ENCODE peak calls at places on chromosomes 3 and 15, in eight cellular contexts. V is NCI-H748 treated with DMSO at 0.1 percent for 48 hours; I is amniotic stem cell; N is adipocyte; M is nucleus accumbens; Z is posterior cingulate gyrus; Y is stimulated activated CD8-positive, alpha-beta memory T cell treated with anti-CD3 and anti-CD28 coated beads, Interleukin-4, amount 100 ng/mL, for 4 hours; W is AG04450. A is an unnamed sample.

GRCh38 chr3:9349321-9350117 is 13.3 kb upstream of the THUMPD3 start:
- DNase-seq in I (peak), N (peak), Z (no peak), V (no peak), Y (no peak), M (no peak), W (no peak), A (no peak)

GRCh38 chr3:71563827-71564226 is 19.7 kb downstream of the FOXP1 start:
- DNase-seq in M (no peak), N (no peak), I (no peak), Z (no peak), W (no peak), Y (no peak), V (no peak), A (no peak)

GRCh38 chr3:146598486-146598885 is 6.7 kb downstream of the PLSCR5 start:
- DNase-seq in M (no peak), Y (no peak), Z (no peak), I (no peak), N (no peak), W (no peak), V (no peak), A (no peak)

GRCh38 chr3:110400315-110400714 is 671.3 kb upstream of the NECTIN3 start:
- DNase-seq in Y (no peak), Z (no peak), W (no peak), I (no peak), M (no peak), N (no peak), V (no peak), A (no peak)

GRCh38 chr15:25527118-25527517 is 88.3 kb upstream of the UBE3A start:
- DNase-seq in I (no peak), M (no peak), Y (no peak), N (no peak), Z (no peak), W (no peak), V (no peak), A (no peak)

GRCh38 chr15:29522373-29523276 is 253.0 kb upstream of the NSMCE3 start:
- DNase-seq in I (no peak), Z (no peak), V (no peak), M (no peak), N (no peak), Y (no peak), W (no peak), A (no peak)

GRCh38 chr3:150278843-150279341 is 129.2 kb upstream of the TSC22D2 start:
- DNase-seq in W (no peak), M (no peak), N (no peak), Y (no peak), I (no peak), V (peak), Z (no peak), A (no peak)

GRCh38 chr3:24139463-24140412 is 194.7 kb downstream of the NR1D2 start:
- DNase-seq in M (no peak), W (no peak), V (no peak), N (peak), Y (no peak), I (no peak), Z (no peak), A (no peak)

GRCh38 chr3:178231645-178232044 is 304.6 kb upstream of the KCNMB2 start:
- DNase-seq in Y (no peak), M (no peak), I (no peak), Z (no peak), W (no peak), N (peak), V (no peak), A (no peak)

GRCh38 chr3:39234705-39235104 is 42.3 kb upstream of the XIRP1 start:
- DNase-seq in I (no peak), Y (peak), Z (no peak), M (no peak), V (no peak), W (no peak), N (no peak), A (no peak)

GRCh38 chr3:69406156-69406555 is 20.3 kb upstream of the FRMD4B start:
- DNase-seq in I (no peak), W (no peak), V (no peak), N (no peak), Y (no peak), M (no peak), Z (no peak), A (no peak)

GRCh38 chr15:100998630-100999029 is 79.5 kb downstream of the LRRK1 start:
- DNase-seq in W (no peak), Y (no peak), M (no peak), N (no peak), V (no peak), Z (no peak), I (no peak), A (no peak)

GRCh38 chr3:66393486-66394260 is 107.1 kb downstream of the LRIG1 start:
- DNase-seq in Z (no peak), I (no peak), M (no peak), N (peak), V (no peak), W (no peak), Y (peak), A (peak)

GRCh38 chr3:45870099-45870498 is 16.2 kb upstream of the CCR9 start:
- DNase-seq in Z (no peak), M (no peak), N (no peak), V (no peak), W (no peak), Y (peak), I (no peak), A (no peak)

GRCh38 chr3:53223025-53223424 is 32.8 kb downstream of the TKT start:
- DNase-seq in M (no peak), Y (no peak), W (no peak), V (no peak), I (no peak), N (no peak), Z (no peak), A (no peak)

GRCh38 chr15:23422946-23423708 is 23.9 kb downstream of the GOLGA6L2 start:
- DNase-seq in I (no peak), Y (no peak), V (no peak), M (no peak), W (no peak), Z (no peak), N (no peak), A (no peak)

GRCh38 chr3:179321585-179322322 is 1.1 kb upstream of the ZNF639 start:
- DNase-seq in I (no peak), M (no peak), V (peak), N (peak), Y (no peak), W (no peak), Z (no peak), A (no peak)

GRCh38 chr3:42195879-42196330 is 70.1 kb downstream of the CCK start:
- DNase-seq in Z (no peak), I (no peak), N (peak), Y (no peak), V (no peak), M (no peak), W (no peak), A (no peak)

GRCh38 chr3:49316696-49317457 is 23.0 kb downstream of the USP4 start:
- DNase-seq in M (no peak), N (no peak), Y (no peak), V (no peak), I (no peak), W (no peak), Z (no peak), A (no peak)

GRCh38 chr3:179760944-179761343 is 108.1 kb downstream of the USP13 start:
- DNase-seq in M (no peak), V (no peak), Y (no peak), I (no peak), N (no peak), W (peak), Z (no peak), A (peak)

GRCh38 chr15:92306662-92307061 is 87.0 kb upstream of the ST8SIA2 start:
- DNase-seq in M (no peak), W (no peak), N (peak), Y (no peak), I (no peak), Z (no peak), V (no peak), A (no peak)

GRCh38 chr3:134768845-134769244 is 26.2 kb upstream of the EPHB1 start:
- DNase-seq in M (no peak), N (no peak), W (no peak), I (no peak), Y (no peak), V (no peak), Z (no peak), A (no peak)

GRCh38 chr3:39343076-39343717 is 13.7 kb downstream of the CCR8 start:
- DNase-seq in V (no peak), W (no peak), M (no peak), I (no peak), N (no peak), Z (no peak), Y (no peak), A (no peak)

GRCh38 chr3:183775781-183776180 is 49.6 kb downstream of the MAP6D1 start:
- DNase-seq in V (no peak), I (no peak), M (peak), Z (no peak), Y (no peak), W (no peak), N (no peak), A (no peak)

GRCh38 chr3:27312044-27312668 is 57.0 kb downstream of the NEK10 start:
- DNase-seq in W (peak), M (no peak), Y (no peak), V (peak), Z (no peak), N (peak), I (peak), A (peak)

GRCh38 chr3:125165189-125165947 is 47.2 kb downstream of the SLC12A8 start:
- DNase-seq in M (no peak), N (peak), Z (no peak), Y (no peak), I (no peak), W (no peak), V (no peak), A (no peak)

GRCh38 chr15:61047783-61048182 is 181.3 kb downstream of the RORA start:
- DNase-seq in Y (no peak), M (no peak), Z (no peak), W (no peak), I (no peak), V (no peak), N (no peak), A (no peak)

GRCh38 chr15:51727141-51727897 is 10.1 kb downstream of the LYSMD2 start:
- DNase-seq in Y (no peak), V (no peak), N (peak), W (no peak), M (no peak), Z (no peak), I (no peak), A (no peak)

GRCh38 chr15:40309344-40309862 is 1.7 kb upstream of the PLCB2 start:
- DNase-seq in V (no peak), N (no peak), M (no peak), Z (no peak), W (no peak), Y (no peak), I (no peak), A (no peak)

GRCh38 chr3:125078961-125079674 is 23.3 kb upstream of the HEG1 start:
- DNase-seq in N (no peak), Z (no peak), M (no peak), I (no peak), V (no peak), W (no peak), Y (no peak), A (no peak)

GRCh38 chr3:65856907-65857306 is 181.8 kb downstream of the MAGI1 start:
- DNase-seq in V (no peak), Y (no peak), W (no peak), M (no peak), I (no peak), Z (no peak), N (no peak), A (no peak)

GRCh38 chr15:20358066-20358780 is 183.4 kb downstream of the GOLGA6L6 start:
- DNase-seq in M (no peak), V (no peak), N (no peak), I (no peak), Y (no peak), W (no peak), Z (no peak), A (no peak)

GRCh38 chr15:40957581-40958051 is 4.3 kb downstream of the CHAC1 start:
- DNase-seq in W (no peak), N (no peak), I (no peak), V (no peak), M (no peak), Z (no peak), Y (no peak), A (no peak)

GRCh38 chr3:71063768-71064287 is 519.7 kb downstream of the FOXP1 start:
- DNase-seq in W (no peak), Y (no peak), V (no peak), N (peak), M (no peak), I (no peak), Z (no peak), A (no peak)

GRCh38 chr15:33013827-33014445 is 180.6 kb downstream of the FMN1 start:
- DNase-seq in N (peak), I (peak), Z (no peak), V (no peak), Y (no peak), W (no peak), M (no peak), A (no peak)

GRCh38 chr15:70763120-70763949 is at the start of gene UACA:
- DNase-seq in Z (peak), I (peak), W (peak), N (peak), V (peak), Y (peak), M (peak), A (peak)

GRCh38 chr3:114333923-114334240 is 40.1 kb downstream of the TIGIT start:
- DNase-seq in N (no peak), M (no peak), V (no peak), W (no peak), Y (no peak), I (no peak), Z (no peak), A (no peak)

GRCh38 chr3:67048716-67049076 is 50.6 kb downstream of the KBTBD8 start:
- DNase-seq in M (no peak), W (no peak), V (no peak), N (no peak), Z (no peak), Y (no peak), I (no peak), A (no peak)